ENCODE peak calls at places on chromosomes 2 and 18, in five cellular contexts. G is Panc1, O is GM23248, A is PC-9, X is K562. E is an unnamed sample. For H3K9me3, the result is how much of the 10 kb centered on the place peaks cover.

GRCh38 chr18:54261894-54262293 is 7.4 kb upstream of the POLI start:
- DNase-seq in G (no peak), X (peak), A (no peak), O (no peak), E (no peak)

GRCh38 chr2:156329031-156329921 is 3.2 kb downstream of the NR4A2 start:
- DNase-seq in O (no peak), X (no peak), G (no peak), A (no peak), E (no peak)

GRCh38 chr18:6352275-6352674 is 62.4 kb downstream of the L3MBTL4 start:
- DNase-seq in X (no peak), O (no peak), G (no peak), A (no peak), E (no peak)

GRCh38 chr2:233399306-233400225 is 45.3 kb downstream of the DGKD start:
- DNase-seq in O (no peak), A (no peak), G (no peak), X (no peak), E (no peak)

GRCh38 chr2:196591621-196592022 is 47.9 kb upstream of the CCDC150 start:
- DNase-seq in G (no peak), X (no peak), A (no peak), O (no peak), E (no peak)

GRCh38 chr2:126383800-126384199 is 272.2 kb upstream of the GYPC start:
- DNase-seq in O (no peak), X (no peak), G (no peak), A (no peak), E (no peak)

GRCh38 chr2:7191927-7192326 is 274.7 kb downstream of the RNF144A start:
- DNase-seq in G (no peak), X (no peak), A (no peak), O (peak), E (peak)

GRCh38 chr2:29627366-29627765 is 294.0 kb downstream of the ALK start:
- DNase-seq in G (no peak), A (no peak), X (no peak), O (peak), E (peak)

GRCh38 chr2:234991793-234992192 is 40.0 kb downstream of the SH3BP4 start:
- DNase-seq in G (no peak), A (no peak), X (no peak), O (peak), E (no peak)

GRCh38 chr18:27004056-27004829 is 138.7 kb upstream of the AQP4 start:
- DNase-seq in A (no peak), O (peak), X (no peak), G (no peak), E (no peak)

GRCh38 chr2:235588750-235589149 is 94.9 kb downstream of the AGAP1 start:
- DNase-seq in X (no peak), G (no peak), A (no peak), O (no peak), E (no peak)

GRCh38 chr2:211367711-211368110 is 811.3 kb downstream of the CPS1 start:
- DNase-seq in A (no peak), G (no peak), X (no peak), O (no peak), E (no peak)

GRCh38 chr18:42574871-42575270 is 540.6 kb downstream of the RIT2 start:
- DNase-seq in A (no peak), G (no peak), X (no peak), O (no peak), E (no peak)

GRCh38 chr2:173750332-173750731 is 214.8 kb downstream of the SP3 start:
- DNase-seq in O (peak), G (no peak), X (no peak), A (no peak), E (no peak)

GRCh38 chr2:40874380-40874779 is 422.5 kb upstream of the SLC8A1 start:
- DNase-seq in G (no peak), O (no peak), X (no peak), A (no peak), E (no peak)

GRCh38 chr2:2840101-2840531 is 509.0 kb upstream of the MYT1L start:
- DNase-seq in A (no peak), X (no peak), G (no peak), O (no peak), E (no peak)

GRCh38 chr2:98020992-98021713 is 25.4 kb upstream of the TMEM131 start:
- DNase-seq in X (no peak), O (no peak), G (no peak), A (no peak), E (no peak)

GRCh38 chr18:50879302-50880107 is 587 bp downstream of the ME2 start:
- DNase-seq in A (no peak), G (no peak), X (peak), O (peak), E (no peak)

GRCh38 chr2:169664978-169665930 is 29.0 kb downstream of the CFAP210 start:
- DNase-seq in G (no peak), A (no peak), X (peak), O (peak), E (no peak)

GRCh38 chr18:48948112-48949050 is 2.4 kb downstream of the SMAD7 start:
- DNase-seq in O (peak), A (peak), G (no peak), X (peak), E (no peak)

GRCh38 chr2:239834143-239834542 is 191.0 kb downstream of the NDUFA10 start:
- DNase-seq in A (no peak), G (no peak), X (no peak), O (no peak), E (no peak)

GRCh38 chr2:223669453-223670225 is 67.5 kb upstream of the SCG2 start:
- DNase-seq in G (no peak), O (peak), A (peak), X (no peak), E (no peak)

GRCh38 chr2:127829845-127830246 is 18.9 kb upstream of the WDR33 start:
- DNase-seq in O (no peak), A (no peak), X (no peak), G (no peak), E (no peak)

GRCh38 chr2:159091381-159091780 is 122.9 kb downstream of the TANC1 start:
- DNase-seq in X (no peak), A (no peak), O (peak), G (no peak), E (no peak)

GRCh38 chr2:232420463-232421188 is 14.0 kb downstream of the ALPG start:
- DNase-seq in O (peak), G (no peak), X (no peak), A (peak), E (no peak)

GRCh38 chr2:189147361-189147760 is 32.2 kb downstream of the COL5A2 start:
- DNase-seq in O (peak), X (no peak), G (no peak), A (no peak), E (no peak)

GRCh38 chr2:188524519-188525113 is 232.9 kb downstream of the GULP1 start:
- DNase-seq in O (peak), G (no peak), A (peak), X (peak), E (peak)

DNA sequence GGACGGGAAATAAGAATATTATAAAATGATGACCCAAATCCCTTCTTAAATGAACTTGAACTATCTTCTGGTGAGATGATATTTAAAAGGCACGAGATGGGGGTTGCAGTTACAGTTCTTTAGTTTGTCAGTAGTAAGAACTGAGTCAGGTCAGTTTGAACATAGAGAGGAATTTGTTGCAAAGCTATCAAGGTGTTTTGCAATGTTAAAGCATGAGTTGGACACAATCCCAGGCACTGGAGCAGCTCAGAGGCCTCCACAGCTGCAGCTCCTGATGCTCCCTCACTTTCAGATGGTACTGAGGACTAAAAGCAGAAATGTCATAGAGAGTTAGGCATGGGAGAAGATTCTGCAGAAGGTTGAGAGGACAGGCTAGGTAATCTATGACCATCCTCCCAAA is 236.0 kb downstream of the BCL2 start:
- DNase-seq in G (no peak), O (peak), A (no peak), X (no peak), E (no peak)
- H3K9me3 ChIP-seq in G (under half), O (under half), A (under half), X (under half), E (under half)

GRCh38 chr2:171846894-171847293 is 47.1 kb downstream of the SLC25A12 start:
- DNase-seq in O (no peak), A (no peak), X (no peak), G (no peak), E (no peak)

GRCh38 chr2:171847627-171848026 is 46.4 kb downstream of the SLC25A12 start:
- DNase-seq in A (no peak), O (no peak), G (no peak), X (no peak), E (no peak)

GRCh38 chr2:171836151-171836910 is 57.7 kb downstream of the SLC25A12 start:
- DNase-seq in A (no peak), X (no peak), O (no peak), G (no peak), E (no peak)

GRCh38 chr2:171837736-171838135 is 56.3 kb downstream of the SLC25A12 start:
- DNase-seq in X (no peak), O (peak), G (no peak), A (no peak), E (no peak)

DNA sequence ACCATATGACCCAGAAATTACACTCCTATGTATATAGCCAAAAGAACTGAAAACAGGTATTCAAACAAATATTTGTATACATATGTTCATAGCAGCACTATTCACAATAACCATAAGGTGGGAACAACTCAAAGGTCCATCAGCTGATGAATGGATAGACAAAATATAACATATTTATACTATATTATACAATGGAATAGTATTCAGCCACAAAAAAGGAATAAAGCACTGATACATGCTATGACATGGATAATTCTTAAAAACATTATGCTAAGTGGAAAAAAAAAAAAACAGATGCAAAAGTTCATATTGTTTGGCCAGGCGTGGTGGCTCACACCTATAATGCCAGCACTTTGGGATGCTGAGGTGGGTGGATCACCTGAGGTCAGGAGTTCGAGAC is 52.0 kb downstream of the SLC25A12 start:
- DNase-seq in A (no peak), G (no peak), O (no peak), X (no peak), E (no peak)
- H3K9me3 ChIP-seq in A (under half), G (under half), O (under half), X (under half), E (under half)

GRCh38 chr2:172525601-172526000 is 30.3 kb upstream of the PDK1 start:
- DNase-seq in G (no peak), A (peak), X (no peak), O (no peak), E (no peak)
- H3K9me3 ChIP-seq in G (under half), A (under half), X (under half), O (under half), E (under half)

GRCh38 chr18:45802814-45803492 is 22.5 kb upstream of the SIGLEC15 start:
- DNase-seq in X (peak), G (peak), O (peak), A (peak), E (peak)
- H3K9me3 ChIP-seq in X (under half), G (under half), O (under half), A (under half), E (under half)

DNA sequence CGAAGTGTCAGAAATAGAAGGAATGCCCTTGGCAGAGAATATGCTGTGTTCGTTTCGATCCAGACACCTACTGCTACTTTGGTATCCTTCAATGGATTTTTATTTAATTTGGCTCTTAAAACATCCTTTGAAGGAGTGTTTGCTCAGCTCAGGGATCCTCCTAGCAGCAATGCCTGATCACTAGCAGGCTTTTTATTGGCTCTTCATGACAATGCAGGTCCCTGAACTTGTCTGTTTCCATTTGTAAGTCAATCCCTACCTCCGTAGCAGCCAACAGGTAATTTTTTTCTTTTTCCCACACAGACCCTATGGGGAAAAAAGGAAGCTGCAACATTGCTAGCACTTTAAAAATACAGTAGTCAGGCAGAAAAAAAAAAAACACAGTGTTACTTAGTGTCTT is 366.2 kb upstream of the LRRTM1 start:
- DNase-seq in O (no peak), X (no peak), G (no peak), A (no peak), E (no peak)
- H3K9me3 ChIP-seq in O (under half), X (under half), G (under half), A (under half), E (under half)

GRCh38 chr18:8908792-8909510 is 193.5 kb upstream of the NDUFV2 start:
- DNase-seq in G (no peak), O (no peak), A (no peak), X (no peak), E (no peak)
- H3K9me3 ChIP-seq in G (under half), O (under half), A (under half), X (under half), E (under half)

GRCh38 chr2:125280276-125280675 is 1255.2 kb downstream of the CNTNAP5 start:
- DNase-seq in X (no peak), O (no peak), G (no peak), A (no peak), E (no peak)
- H3K9me3 ChIP-seq in X (under half), O (under half), G (under half), A (under half), E (under half)

DNA sequence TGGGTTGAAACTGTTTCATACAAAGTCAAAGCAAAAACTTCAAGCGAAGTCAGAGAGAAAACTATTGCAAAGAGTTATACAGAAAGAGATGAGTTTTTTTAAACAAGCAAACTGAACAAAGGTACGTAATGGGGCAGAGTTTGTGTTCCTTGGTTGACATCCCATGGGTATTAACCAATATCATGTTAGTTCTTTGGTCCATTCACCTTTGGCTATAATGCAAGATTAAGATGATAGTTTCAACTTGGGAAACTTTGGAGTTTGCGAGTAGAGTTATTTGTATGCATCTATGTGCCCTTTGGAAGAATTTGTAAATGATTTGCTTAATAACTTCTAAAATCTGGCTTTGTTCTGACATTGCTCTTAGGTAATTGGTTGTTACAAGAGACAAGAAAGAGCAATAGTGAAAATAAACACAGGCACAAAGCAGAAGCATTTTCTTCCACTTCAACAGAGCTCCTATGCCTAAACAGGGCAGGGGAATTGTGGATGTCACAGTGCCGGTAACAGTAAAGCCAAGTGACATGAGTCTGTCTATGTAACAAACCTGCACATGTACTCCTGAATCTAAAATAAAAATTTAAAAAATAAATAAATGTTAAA is 936.1 kb downstream of the SUCLG1 start:
- DNase-seq in O (no peak), A (no peak), X (no peak), G (no peak), E (no peak)
- H3K9me3 ChIP-seq in O (under half), A (under half), X (under half), G (under half), E (under half)

GRCh38 chr2:16211341-16211740 is 271.0 kb downstream of the MYCN start:
- DNase-seq in O (no peak), G (no peak), A (no peak), X (no peak), E (no peak)
- H3K9me3 ChIP-seq in O (under half), G (under half), A (under half), X (under half), E (under half)

E was measured in AG04450.